ENCODE peak calls at places on chromosomes 4 and X, in four cellular contexts. One of them, this sample, is unnamed.

GRCh38 chr4:37601527-37601926 is 84.6 kb downstream of the RELL1 start:
- DNase-seq in uterus: no peak
- DNase-seq in A549: peak; percentile 9
- DNase-seq in ovary: no peak
- DNase-seq in this sample: no peak

GRCh38 chr4:7646384-7647061 is 211.8 kb upstream of the PSAPL1 start:
- DNase-seq in uterus: no peak
- DNase-seq in ovary: no peak
- DNase-seq in A549: no peak
- DNase-seq in this sample: no peak

GRCh38 chrX:79138658-79139241 is 5.7 kb upstream of the GPR174 start:
- DNase-seq in uterus: no peak
- DNase-seq in ovary: no peak
- DNase-seq in A549: no peak
- DNase-seq in this sample: no peak

GRCh38 chrX:111411591-111412371 is at the start of gene DCX:
- DNase-seq in uterus: no peak
- DNase-seq in ovary: no peak
- DNase-seq in A549: no peak
- DNase-seq in this sample: no peak

GRCh38 chrX:105653891-105654290 is 168.4 kb upstream of the NRK start:
- DNase-seq in ovary: no peak
- DNase-seq in A549: no peak
- DNase-seq in uterus: no peak
- DNase-seq in this sample: no peak

GRCh38 chr4:134691915-134692314 is 490.3 kb upstream of the PABPC4L start:
- DNase-seq in ovary: no peak
- DNase-seq in A549: no peak
- DNase-seq in uterus: no peak
- DNase-seq in this sample: no peak

GRCh38 chrX:153642313-153642654 is 4.7 kb upstream of the DUSP9 start:
- DNase-seq in ovary: no peak
- DNase-seq in uterus: no peak
- DNase-seq in A549: no peak
- DNase-seq in this sample: no peak

GRCh38 chr4:150816491-150816890 is 198.6 kb downstream of the LRBA start:
- DNase-seq in A549: no peak
- DNase-seq in ovary: no peak
- DNase-seq in uterus: no peak
- DNase-seq in this sample: no peak

GRCh38 chr4:42995343-42995944 is 102.9 kb downstream of the GRXCR1 start:
- DNase-seq in ovary: no peak
- DNase-seq in uterus: no peak
- DNase-seq in A549: peak; percentile 11
- DNase-seq in this sample: no peak

GRCh38 chrX:131675596-131676194 is 131.8 kb downstream of the OR13H1 start:
- DNase-seq in ovary: no peak
- DNase-seq in A549: peak; percentile 34
- DNase-seq in uterus: no peak
- DNase-seq in this sample: no peak

GRCh38 chr4:79689735-79690134 is 281.7 kb upstream of the GK2 start:
- DNase-seq in uterus: no peak
- DNase-seq in ovary: no peak
- DNase-seq in A549: no peak
- DNase-seq in this sample: no peak

GRCh38 chrX:97158270-97158669 is 274.6 kb downstream of the RPA4 start:
- DNase-seq in ovary: no peak
- DNase-seq in A549: peak; percentile 14
- DNase-seq in uterus: no peak
- DNase-seq in this sample: no peak

GRCh38 chr4:2352171-2352570 is 66.3 kb downstream of the ZFYVE28 start:
- DNase-seq in A549: no peak
- DNase-seq in ovary: no peak
- DNase-seq in uterus: peak; percentile 6
- DNase-seq in this sample: no peak

GRCh38 chr4:65845169-65845568 is 174.9 kb upstream of the EPHA5 start:
- DNase-seq in A549: no peak
- DNase-seq in uterus: no peak
- DNase-seq in ovary: no peak
- DNase-seq in this sample: no peak

GRCh38 chr4:99507762-99508161 is 3.1 kb upstream of the C4orf17 start:
- DNase-seq in uterus: no peak
- DNase-seq in ovary: no peak
- DNase-seq in A549: no peak
- DNase-seq in this sample: no peak

GRCh38 chr4:7134737-7135388 is 57.5 kb upstream of the SORCS2 start:
- DNase-seq in uterus: peak; percentile 81
- DNase-seq in A549: no peak
- DNase-seq in ovary: peak; percentile 84
- DNase-seq in this sample: peak; percentile 85

GRCh38 chrX:20140410-20140809 is 1.2 kb downstream of the EIF1AX start:
- DNase-seq in uterus: no peak
- DNase-seq in ovary: no peak
- DNase-seq in A549: no peak
- DNase-seq in this sample: no peak

GRCh38 chrX:10619311-10620015 is 922 bp downstream of the MID1 start:
- DNase-seq in uterus: no peak
- DNase-seq in A549: no peak
- DNase-seq in ovary: no peak
- DNase-seq in this sample: peak; percentile 21

GRCh38 chrX:129759576-129760061 is 20.1 kb upstream of the SASH3 start:
- DNase-seq in ovary: no peak
- DNase-seq in A549: peak; percentile 9
- DNase-seq in uterus: no peak
- DNase-seq in this sample: peak; percentile 69

GRCh38 chr4:171880136-171880535 is 66.9 kb downstream of the GALNTL6 start:
- DNase-seq in A549: peak; percentile 44
- DNase-seq in ovary: no peak
- DNase-seq in uterus: no peak
- DNase-seq in this sample: no peak

GRCh38 chr4:22238742-22239141 is 277.1 kb downstream of the ADGRA3 start:
- DNase-seq in uterus: no peak
- DNase-seq in A549: peak; percentile 4
- DNase-seq in ovary: no peak
- DNase-seq in this sample: peak; percentile 10

GRCh38 chr4:72283357-72283756 is 251.6 kb downstream of the NPFFR2 start:
- DNase-seq in uterus: no peak
- DNase-seq in A549: no peak
- DNase-seq in ovary: no peak
- DNase-seq in this sample: no peak

GRCh38 chrX:12970691-12971202 is 4.2 kb upstream of the TMSB4X start:
- DNase-seq in ovary: no peak
- DNase-seq in uterus: peak; percentile 39
- DNase-seq in A549: no peak
- DNase-seq in this sample: no peak
- TF ChIP-seq POLR2A in ovary: no peak
- TF ChIP-seq POLR2A in uterus: no peak
- TF ChIP-seq POLR2A in A549: no peak
- TF ChIP-seq POLR2A in this sample: no peak

GRCh38 chr4:187175197-187175596 is 451.5 kb upstream of the FAT1 start:
- DNase-seq in uterus: no peak
- DNase-seq in A549: no peak
- DNase-seq in ovary: no peak
- DNase-seq in this sample: no peak
- TF ChIP-seq CTCF in uterus: no peak
- TF ChIP-seq CTCF in A549: no peak
- TF ChIP-seq CTCF in ovary: no peak
- TF ChIP-seq CTCF in this sample: no peak

GRCh38 chr4:101718810-101719209 is 71.7 kb upstream of the BANK1 start:
- DNase-seq in uterus: no peak
- DNase-seq in A549: no peak
- DNase-seq in ovary: no peak
- DNase-seq in this sample: no peak
- H3K9me3 ChIP-seq in uterus: no peaks in the 10 kb centered on the region
- H3K9me3 ChIP-seq in A549: no peaks in the 10 kb centered on the region
- H3K9me3 ChIP-seq in ovary: no peaks in the 10 kb centered on the region
- H3K9me3 ChIP-seq in this sample: no peaks in the 10 kb centered on the region

DNA sequence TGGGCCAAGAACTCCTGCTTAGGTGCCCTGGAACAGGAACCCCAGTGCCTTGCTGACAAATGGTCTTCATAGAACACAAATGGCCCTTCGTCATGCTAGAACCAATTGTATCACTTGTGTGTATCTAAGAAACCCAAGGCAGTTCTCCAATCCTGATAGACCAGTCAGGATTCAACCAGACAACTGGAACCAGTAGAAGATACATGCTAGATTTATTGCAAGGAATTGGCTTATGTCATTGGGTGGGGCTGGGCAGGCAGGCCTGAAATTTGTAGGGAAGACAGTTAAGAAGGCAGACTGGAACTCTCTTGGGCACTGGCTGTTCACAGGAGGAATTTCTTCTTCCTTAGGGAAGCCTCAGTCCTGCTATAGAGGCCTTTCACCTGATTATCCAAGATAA is 17.0 kb upstream of the TBL1X start:
- DNase-seq in A549: no peak
- DNase-seq in ovary: no peak
- DNase-seq in uterus: no peak
- DNase-seq in this sample: peak; percentile 13
- TF ChIP-seq POLR2A in A549: no peak
- TF ChIP-seq POLR2A in ovary: no peak
- TF ChIP-seq POLR2A in uterus: no peak
- TF ChIP-seq POLR2A in this sample: no peak

DNA sequence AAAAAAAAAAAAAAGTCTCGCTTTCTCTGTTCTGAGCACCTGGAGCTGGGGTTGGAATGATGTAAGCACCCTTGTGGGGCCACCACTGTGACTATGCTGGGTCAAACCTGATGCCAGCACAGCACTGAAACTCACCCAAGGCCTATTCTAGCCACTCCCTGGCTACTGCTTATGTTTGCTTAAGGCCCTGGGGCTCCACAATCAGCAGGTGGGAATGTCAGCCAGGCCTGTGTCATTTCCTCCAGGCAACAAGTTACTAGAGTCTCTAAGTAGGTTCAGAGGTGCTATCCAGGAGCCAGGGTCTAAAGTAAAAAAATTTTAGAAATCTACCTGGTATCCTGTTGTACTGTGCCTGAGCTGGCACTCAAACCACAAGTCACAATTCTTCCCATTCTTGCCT is 1306.8 kb downstream of the STIM2 start:
- DNase-seq in ovary: no peak
- DNase-seq in A549: peak; percentile 11
- DNase-seq in uterus: no peak
- DNase-seq in this sample: no peak
- TF ChIP-seq CTCF in ovary: no peak
- TF ChIP-seq CTCF in A549: no peak
- TF ChIP-seq CTCF in uterus: no peak
- TF ChIP-seq CTCF in this sample: no peak

DNA sequence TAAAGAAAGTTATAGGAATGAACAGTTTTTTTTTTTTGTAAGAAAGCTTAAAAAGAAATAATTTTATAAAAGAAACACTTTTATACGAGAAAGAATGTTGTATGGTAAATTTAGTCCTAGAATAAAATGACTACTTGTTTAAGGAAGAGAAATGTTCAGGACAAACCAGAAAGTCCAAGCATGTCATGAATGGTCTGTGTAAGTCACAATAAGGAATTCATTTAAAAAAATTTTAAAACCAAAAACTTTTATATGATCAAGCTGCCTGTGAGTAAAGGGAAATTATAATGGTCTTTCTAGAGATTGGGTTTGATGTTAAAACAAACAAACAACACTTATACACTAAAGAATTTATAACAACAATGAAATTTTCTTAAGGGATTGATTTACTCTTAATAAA is 858.9 kb upstream of the PCDH7 start:
- DNase-seq in A549: peak; percentile 1
- DNase-seq in uterus: no peak
- DNase-seq in ovary: no peak
- DNase-seq in this sample: no peak
- H3K9me3 ChIP-seq in A549: no peaks in the 10 kb centered on the region
- H3K9me3 ChIP-seq in uterus: no peaks in the 10 kb centered on the region
- H3K9me3 ChIP-seq in ovary: no peaks in the 10 kb centered on the region
- H3K9me3 ChIP-seq in this sample: no peaks in the 10 kb centered on the region